ENCODE peak calls at places on chromosome 2, in seven cellular contexts. P, X, W, T, R, I and C are unnamed samples.
A peak's percentile ranks its signal among the peaks of the same experiment; 100 is the strongest.

GRCh38 chr2:104179644-104180043 is 674.3 kb upstream of the POU3F3 start:
- DNase-seq in R (no peak), X (no peak), W (no peak), P (no peak), T (no peak), I (no peak), C (no peak)

GRCh38 chr2:136106505-136106904 is 11.4 kb downstream of the CXCR4 start:
- DNase-seq in R (no peak), I (no peak), W (no peak), T (no peak), P (no peak), X (no peak), C (no peak)

GRCh38 chr2:144071461-144071860 is 448.5 kb downstream of the ZEB2 start:
- DNase-seq in P (no peak), W (peak; percentile 56), I (no peak), T (no peak), R (no peak), X (no peak), C (no peak)

GRCh38 chr2:132429941-132430573 is 13.5 kb downstream of the GPR39 start:
- DNase-seq in P (no peak), W (no peak), X (no peak), T (no peak), I (no peak), R (peak; percentile 54), C (no peak)

GRCh38 chr2:21035282-21035973 is 8.4 kb downstream of the APOB start:
- DNase-seq in I (no peak), W (no peak), X (no peak), P (no peak), T (no peak), R (no peak), C (no peak)

GRCh38 chr2:207317358-207317984 is 151.7 kb upstream of the KLF7 start:
- DNase-seq in P (no peak), X (no peak), R (peak; percentile 42), W (peak; percentile 36), T (no peak), I (no peak), C (no peak)

GRCh38 chr2:7671312-7671711 is 754.1 kb downstream of the RNF144A start:
- DNase-seq in P (no peak), R (no peak), I (no peak), W (no peak), T (no peak), X (no peak), C (no peak)

GRCh38 chr2:136116111-136116812 is 1.7 kb downstream of the CXCR4 start:
- DNase-seq in R (no peak), T (peak; percentile 6), W (no peak), I (peak; percentile 48), P (no peak), X (no peak), C (peak; percentile 19)

GRCh38 chr2:164815071-164815793 is 26.4 kb downstream of the COBLL1 start:
- DNase-seq in P (no peak), R (no peak), I (no peak), X (no peak), T (no peak), W (no peak), C (no peak)

GRCh38 chr2:144370937-144371584 is 148.9 kb downstream of the ZEB2 start:
- DNase-seq in P (no peak), R (no peak), I (no peak), T (no peak), X (no peak), W (peak; percentile 38), C (no peak)

GRCh38 chr2:233209117-233209977 is 42.1 kb upstream of the ATG16L1 start:
- DNase-seq in W (peak; percentile 28), X (peak; percentile 61), I (no peak), R (peak; percentile 94), P (no peak), T (no peak), C (no peak)

GRCh38 chr2:63819765-63820717 is 21.7 kb upstream of the UGP2 start:
- DNase-seq in I (no peak), P (peak; percentile 9), T (no peak), W (no peak), R (no peak), X (no peak), C (no peak)

GRCh38 chr2:80028584-80028983 is 276.0 kb downstream of the LRRTM1 start:
- DNase-seq in I (no peak), X (no peak), T (no peak), R (no peak), W (no peak), P (no peak), C (no peak)

GRCh38 chr2:231270221-231271114 is 72.0 kb downstream of the ARMC9 start:
- DNase-seq in R (no peak), W (no peak), P (no peak), X (no peak), I (no peak), T (no peak), C (no peak)

GRCh38 chr2:225004531-225004930 is 37.7 kb downstream of the DOCK10 start:
- DNase-seq in T (no peak), X (peak; percentile 68), R (peak; percentile 80), I (no peak), P (no peak), W (peak; percentile 44), C (no peak)

GRCh38 chr2:199136681-199137080 is 321.1 kb downstream of the SATB2 start:
- DNase-seq in X (peak; percentile 39), T (no peak), W (peak; percentile 78), R (peak; percentile 87), P (no peak), I (no peak), C (no peak)

GRCh38 chr2:150610670-150611279 is 123.3 kb upstream of the RND3 start:
- DNase-seq in W (peak; percentile 70), X (no peak), R (peak; percentile 71), I (peak; percentile 2), T (no peak), P (no peak), C (peak; percentile 51)

GRCh38 chr2:44233450-44234128 is 41.7 kb upstream of the SLC3A1 start:
- DNase-seq in T (no peak), R (peak; percentile 70), W (peak; percentile 79), I (no peak), P (no peak), X (no peak), C (no peak)

GRCh38 chr2:133986076-133986837 is 267.6 kb upstream of the MGAT5 start:
- DNase-seq in I (no peak), X (no peak), T (no peak), R (peak; percentile 43), P (no peak), W (peak; percentile 52), C (no peak)